ENCODE peak calls at places on chromosomes 13 and 19, in five cellular contexts. F is CD4-positive, alpha-beta T cell; X is neural crest cell; Z is body of pancreas; R is tibial nerve. W is an unnamed sample.

GRCh38 chr13:58085819-58086218 is 454.3 kb downstream of the PCDH17 start:
- DNase-seq in R (no peak), X (no peak), Z (no peak), F (no peak), W (no peak)

GRCh38 chr19:55474269-55475265 is 1.9 kb upstream of the ZNF628 start:
- DNase-seq in F (no peak), X (no peak), R (no peak), Z (no peak), W (no peak)

GRCh38 chr19:9914315-9915207 is 21.8 kb downstream of the OLFM2 start:
- DNase-seq in R (peak), F (peak), X (peak), Z (peak), W (peak)

GRCh38 chr19:15025237-15025636 is 24.0 kb upstream of the CASP14 start:
- DNase-seq in R (no peak), X (no peak), F (no peak), Z (peak), W (no peak)

GRCh38 chr13:59326717-59327116 is 837.0 kb downstream of the DIAPH3 start:
- DNase-seq in Z (no peak), X (no peak), F (no peak), R (no peak), W (no peak)

GRCh38 chr19:11421607-11422098 is 2.5 kb upstream of the RGL3 start:
- DNase-seq in X (peak), Z (peak), F (peak), R (no peak), W (peak)

GRCh38 chr13:98014766-98015165 is 61.3 kb downstream of the IPO5 start:
- DNase-seq in Z (no peak), R (no peak), F (no peak), X (no peak), W (no peak)

GRCh38 chr13:44068737-44069136 is 189.0 kb downstream of the LACC1 start:
- DNase-seq in Z (no peak), R (no peak), X (no peak), F (no peak), W (no peak)

GRCh38 chr19:4582980-4583842 is 23.7 kb upstream of the SEMA6B start:
- DNase-seq in F (no peak), Z (no peak), R (no peak), X (no peak), W (no peak)

GRCh38 chr13:101977475-101977874 is 424.4 kb downstream of the FGF14 start:
- DNase-seq in F (no peak), Z (no peak), X (no peak), R (no peak), W (no peak)

GRCh38 chr19:35134601-35135091 is at the start of gene LGI4:
- DNase-seq in F (no peak), R (no peak), Z (no peak), X (no peak), W (no peak)

GRCh38 chr13:28408235-28408848 is 86.6 kb downstream of the FLT1 start:
- DNase-seq in F (no peak), R (no peak), X (no peak), Z (peak), W (no peak)

GRCh38 chr13:36193151-36193855 is 21.1 kb downstream of the SOHLH2 start:
- DNase-seq in F (no peak), X (no peak), Z (no peak), R (no peak), W (no peak)

GRCh38 chr19:12052057-12052570 is 647 bp downstream of the ZNF878 start:
- DNase-seq in R (no peak), X (no peak), Z (no peak), F (no peak), W (no peak)

GRCh38 chr13:76285463-76285862 is 600.7 kb downstream of the KCTD12 start:
- DNase-seq in F (no peak), X (no peak), Z (no peak), R (no peak), W (no peak)

GRCh38 chr19:53037101-53038097 is 7.1 kb upstream of the ERVV-2 start:
- DNase-seq in X (peak), Z (peak), F (no peak), R (no peak), W (peak)

GRCh38 chr19:42857544-42857867 is 22.0 kb downstream of the PSG1 start:
- DNase-seq in R (no peak), F (no peak), X (no peak), Z (no peak), W (no peak)

GRCh38 chr13:73428137-73428536 is 369.3 kb downstream of the KLF5 start:
- DNase-seq in F (no peak), X (no peak), R (no peak), Z (no peak), W (no peak)

GRCh38 chr13:29454931-29455481 is 140.5 kb downstream of the SLC7A1 start:
- DNase-seq in Z (no peak), X (no peak), F (no peak), R (no peak), W (peak)
- TF ChIP-seq CTCF in Z (peak), X (peak), F (peak), R (no peak), W (peak)

GRCh38 chr13:67235265-67235664 is 5.1 kb upstream of the PCDH9 start:
- DNase-seq in Z (no peak), X (no peak), R (no peak), F (no peak), W (no peak)
- TF ChIP-seq CTCF in Z (no peak), X (no peak), R (no peak), F (no peak), W (no peak)

GRCh38 chr19:47225746-47226425 is 5.1 kb downstream of the BBC3 start:
- DNase-seq in F (peak), X (peak), R (peak), Z (peak), W (peak)
- TF ChIP-seq CTCF in F (no peak), X (peak), R (peak), Z (peak), W (peak)

DNA sequence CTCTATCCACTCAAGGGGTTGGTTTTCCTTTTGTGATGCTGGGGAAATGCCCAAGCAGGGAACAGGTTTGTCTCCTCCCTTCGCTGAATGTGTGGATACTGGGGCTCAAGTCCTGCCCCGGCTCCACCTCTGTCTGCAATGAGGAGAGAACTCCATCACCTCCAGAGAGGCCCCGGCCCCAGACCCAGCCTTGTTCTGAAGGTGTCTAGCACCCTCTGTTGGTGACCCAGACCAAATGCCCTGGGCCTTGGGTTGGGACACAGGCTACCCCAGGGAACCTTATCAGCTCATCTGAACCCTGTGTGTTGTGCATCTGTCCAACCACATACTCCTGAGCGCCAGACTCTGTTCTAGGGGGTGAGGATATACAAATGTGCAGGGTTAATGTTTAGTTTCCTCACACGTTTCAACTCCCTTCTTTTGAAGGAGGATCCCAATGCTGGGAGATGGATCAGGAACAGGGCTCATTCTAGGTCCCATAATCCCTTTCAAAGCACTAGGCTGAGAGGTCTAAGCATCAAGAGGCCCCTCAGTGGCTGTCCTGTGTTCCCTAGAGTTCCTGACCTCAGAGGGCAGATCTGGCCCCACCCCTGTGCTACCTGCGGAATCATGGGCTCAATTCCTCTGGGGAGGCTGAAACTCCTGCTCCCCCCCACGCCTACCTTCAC is 112.5 kb upstream of the SLC7A1 start:
- DNase-seq in F (peak), Z (peak), X (no peak), R (no peak), W (peak)
- TF ChIP-seq CTCF in F (no peak), Z (peak), X (peak), R (no peak), W (peak)